ENCODE peak calls at places on chromosome 19, in seven cellular contexts. S is CD4-positive, alpha-beta T cell; N is T1000; D is heart right ventricle; J is EH; T is left colon; X is progenitor cell of endocrine pancreas. Q is an unnamed sample.

GRCh38 chr19:16143399-16144215 is at the start of gene HSH2D:
- DNase-seq in S (peak), N (no peak), D (peak), J (no peak), T (peak), X (no peak), Q (no peak)

GRCh38 chr19:38213911-38214625 is 10.0 kb downstream of the DPF1 start:
- DNase-seq in S (peak), N (peak), D (no peak), J (peak), T (no peak), X (no peak), Q (no peak)

GRCh38 chr19:51690359-51691121 is 2.6 kb upstream of the SPACA6 start:
- DNase-seq in S (peak), N (peak), D (peak), J (peak), T (peak), X (peak), Q (peak)

GRCh38 chr19:8340341-8341096 is 2.5 kb downstream of the KANK3 start:
- DNase-seq in S (no peak), N (no peak), D (peak), J (no peak), T (no peak), X (no peak), Q (no peak)

GRCh38 chr19:49809155-49809986 is 3.7 kb downstream of the FUZ start:
- DNase-seq in S (peak), N (peak), D (peak), J (peak), T (peak), X (peak), Q (peak)

GRCh38 chr19:50329146-50329925 is at the start of gene KCNC3:
- DNase-seq in S (peak), N (peak), D (peak), J (peak), T (peak), X (peak), Q (peak)

GRCh38 chr19:55069137-55069858 is 6.3 kb upstream of the RDH13 start:
- DNase-seq in S (no peak), N (no peak), D (no peak), J (peak), T (peak), X (no peak), Q (no peak)

GRCh38 chr19:37007587-37008220 is 70.5 kb upstream of the ZNF420 start:
- DNase-seq in S (peak), N (peak), D (peak), J (no peak), T (no peak), X (no peak), Q (no peak)

GRCh38 chr19:44992336-44993163 is 8.7 kb upstream of the RELB start:
- DNase-seq in S (no peak), N (no peak), D (no peak), J (no peak), T (no peak), X (no peak), Q (no peak)

GRCh38 chr19:3591876-3592613 is 6.8 kb downstream of the GIPC3 start:
- DNase-seq in S (no peak), N (no peak), D (no peak), J (no peak), T (no peak), X (no peak), Q (no peak)

GRCh38 chr19:49860716-49861100 is 6.7 kb downstream of the PNKP start:
- DNase-seq in S (no peak), N (no peak), D (no peak), J (no peak), T (no peak), X (no peak), Q (no peak)

GRCh38 chr19:46181386-46181774 is 33.3 kb downstream of the IGFL2 start:
- DNase-seq in S (no peak), N (no peak), D (no peak), J (peak), T (no peak), X (no peak), Q (peak)

GRCh38 chr19:30360378-30361106 is 11.6 kb upstream of the ZNF536 start:
- DNase-seq in S (no peak), N (no peak), D (no peak), J (no peak), T (no peak), X (no peak), Q (peak)

GRCh38 chr19:7358102-7358597 is 9.4 kb downstream of the ARHGEF18 start:
- DNase-seq in S (no peak), N (no peak), D (no peak), J (no peak), T (no peak), X (no peak), Q (no peak)